ENCODE peak calls at places on chromosomes 1 and 21, in five cellular contexts. One of them, this sample, is unnamed.

GRCh38 chr1:33181038-33181861 is 593 bp downstream of the TRIM62 start:
- DNase-seq in NCI-H1092: peak
- DNase-seq in endothelial cell: peak
- DNase-seq in COLO829: no peak
- DNase-seq in HT1080: peak
- DNase-seq in this sample: peak

GRCh38 chr1:67710417-67710816 is 25.4 kb downstream of the GADD45A start:
- DNase-seq in NCI-H1092: no peak
- DNase-seq in endothelial cell: no peak
- DNase-seq in COLO829: no peak
- DNase-seq in HT1080: peak
- DNase-seq in this sample: no peak

GRCh38 chr1:231808990-231809389 is 182.4 kb downstream of the DISC1 start:
- DNase-seq in NCI-H1092: no peak
- DNase-seq in endothelial cell: no peak
- DNase-seq in COLO829: no peak
- DNase-seq in HT1080: peak
- DNase-seq in this sample: no peak

GRCh38 chr21:41953831-41954653 is at the start of gene C2CD2:
- DNase-seq in NCI-H1092: peak
- DNase-seq in endothelial cell: peak
- DNase-seq in COLO829: peak
- DNase-seq in HT1080: peak
- DNase-seq in this sample: peak

GRCh38 chr1:234782057-234782800 is 172.3 kb upstream of the IRF2BP2 start:
- DNase-seq in NCI-H1092: no peak
- DNase-seq in endothelial cell: no peak
- DNase-seq in COLO829: no peak
- DNase-seq in HT1080: no peak
- DNase-seq in this sample: peak

GRCh38 chr1:43414634-43415223 is 25.0 kb downstream of the SZT2 start:
- DNase-seq in NCI-H1092: peak
- DNase-seq in endothelial cell: peak
- DNase-seq in COLO829: peak
- DNase-seq in HT1080: peak
- DNase-seq in this sample: peak

GRCh38 chr1:223731076-223731770 is 18.9 kb downstream of the CAPN2 start:
- DNase-seq in NCI-H1092: no peak
- DNase-seq in endothelial cell: no peak
- DNase-seq in COLO829: no peak
- DNase-seq in HT1080: peak
- DNase-seq in this sample: no peak

GRCh38 chr21:43902441-43902840 is 37.4 kb downstream of the AGPAT3 start:
- DNase-seq in NCI-H1092: no peak
- DNase-seq in endothelial cell: no peak
- DNase-seq in COLO829: no peak
- DNase-seq in HT1080: no peak
- DNase-seq in this sample: peak

GRCh38 chr1:70768211-70768610 is 279.4 kb downstream of the PTGER3 start:
- DNase-seq in NCI-H1092: no peak
- DNase-seq in endothelial cell: no peak
- DNase-seq in COLO829: no peak
- DNase-seq in HT1080: no peak
- DNase-seq in this sample: no peak

GRCh38 chr1:237041795-237042466 is at the start of gene RYR2:
- DNase-seq in NCI-H1092: peak
- DNase-seq in endothelial cell: peak
- DNase-seq in COLO829: no peak
- DNase-seq in HT1080: no peak
- DNase-seq in this sample: peak

GRCh38 chr1:165885305-165885694 is 57.9 kb downstream of the UCK2 start:
- DNase-seq in NCI-H1092: no peak
- DNase-seq in endothelial cell: no peak
- DNase-seq in COLO829: no peak
- DNase-seq in HT1080: no peak
- DNase-seq in this sample: no peak

GRCh38 chr1:171166361-171166760 is 18.7 kb upstream of the FMO2 start:
- DNase-seq in NCI-H1092: no peak
- DNase-seq in endothelial cell: no peak
- DNase-seq in COLO829: no peak
- DNase-seq in HT1080: no peak
- DNase-seq in this sample: no peak

GRCh38 chr1:246161626-246162025 is 345.5 kb downstream of the SMYD3 start:
- DNase-seq in NCI-H1092: no peak
- DNase-seq in endothelial cell: no peak
- DNase-seq in COLO829: peak
- DNase-seq in HT1080: peak
- DNase-seq in this sample: no peak

GRCh38 chr1:18110968-18111367 is 3.4 kb downstream of the IGSF21 start:
- DNase-seq in NCI-H1092: no peak
- DNase-seq in endothelial cell: no peak
- DNase-seq in COLO829: no peak
- DNase-seq in HT1080: no peak
- DNase-seq in this sample: peak

GRCh38 chr1:245085508-245086095 is 69.2 kb upstream of the KIF26B start:
- DNase-seq in NCI-H1092: no peak
- DNase-seq in endothelial cell: no peak
- DNase-seq in COLO829: peak
- DNase-seq in HT1080: peak
- DNase-seq in this sample: no peak

GRCh38 chr1:40153073-40153770 is 8.0 kb upstream of the RLF start:
- DNase-seq in NCI-H1092: peak
- DNase-seq in endothelial cell: peak
- DNase-seq in COLO829: no peak
- DNase-seq in HT1080: peak
- DNase-seq in this sample: peak

GRCh38 chr1:205504311-205505075 is at the start of gene CDK18:
- DNase-seq in NCI-H1092: peak
- DNase-seq in endothelial cell: peak
- DNase-seq in COLO829: peak
- DNase-seq in HT1080: peak
- DNase-seq in this sample: peak

GRCh38 chr1:30451532-30452125 is 271.8 kb downstream of the MATN1 start:
- DNase-seq in NCI-H1092: no peak
- DNase-seq in endothelial cell: no peak
- DNase-seq in COLO829: no peak
- DNase-seq in HT1080: no peak
- DNase-seq in this sample: no peak

GRCh38 chr1:3740038-3740437 is 12.2 kb upstream of the CCDC27 start:
- DNase-seq in NCI-H1092: no peak
- DNase-seq in endothelial cell: no peak
- DNase-seq in COLO829: no peak
- DNase-seq in HT1080: no peak
- DNase-seq in this sample: no peak

GRCh38 chr1:29520571-29521437 is 284.5 kb downstream of the PTPRU start:
- DNase-seq in NCI-H1092: no peak
- DNase-seq in endothelial cell: no peak
- DNase-seq in COLO829: no peak
- DNase-seq in HT1080: no peak
- DNase-seq in this sample: no peak